ENCODE peak calls at places on chromosomes 6 and 20, in ten cellular contexts. E, B, Y, P, U, Q, O, X, T and R are unnamed samples.

GRCh38 chr6:108584323-108584722 is 23.6 kb downstream of the FOXO3 start:
- DNase-seq in O (no peak), P (no peak), Q (no peak), Y (no peak), X (no peak), E (no peak), T (no peak), U (no peak), B (no peak), R (no peak)

GRCh38 chr20:62177307-62177706 is 5.5 kb upstream of the MTG2 start:
- DNase-seq in X (no peak), O (no peak), Y (no peak), B (no peak), U (no peak), T (no peak), Q (no peak), E (no peak), P (no peak), R (no peak)

GRCh38 chr6:145705561-145705960 is 29.8 kb downstream of the EPM2A start:
- DNase-seq in X (no peak), E (no peak), O (no peak), Y (no peak), U (peak; percentile 39), B (peak; percentile 44), T (no peak), Q (no peak), P (no peak), R (no peak)

GRCh38 chr6:105317607-105318533 is 85.0 kb downstream of the PREP start:
- DNase-seq in Q (no peak), B (no peak), X (peak; percentile 23), O (no peak), E (no peak), P (no peak), U (no peak), T (no peak), Y (no peak), R (no peak)

GRCh38 chr6:40417031-40417430 is 170.1 kb downstream of the LRFN2 start:
- DNase-seq in U (no peak), E (no peak), Q (no peak), X (no peak), T (peak; percentile 57), B (no peak), Y (no peak), P (no peak), O (no peak), R (no peak)

GRCh38 chr6:129370268-129370916 is 339.6 kb downstream of the ARHGAP18 start:
- DNase-seq in B (peak; percentile 24), P (no peak), X (peak; percentile 30), U (peak; percentile 72), E (peak; percentile 8), O (peak; percentile 1), Q (no peak), T (peak; percentile 33), Y (peak; percentile 62), R (peak; percentile 34)

GRCh38 chr6:77264970-77265369 is 198.3 kb downstream of the HTR1B start:
- DNase-seq in Q (no peak), X (peak; percentile 45), U (no peak), B (no peak), Y (no peak), T (no peak), O (no peak), E (no peak), P (no peak), R (no peak)

GRCh38 chr20:48630342-48631075 is 197.3 kb downstream of the PREX1 start:
- DNase-seq in Y (no peak), B (no peak), X (peak; percentile 70), O (no peak), T (no peak), Q (no peak), E (no peak), P (no peak), U (no peak), R (no peak)

GRCh38 chr6:112010328-112010727 is 43.6 kb upstream of the CCN6 start:
- DNase-seq in B (peak; percentile 21), U (no peak), T (no peak), Q (no peak), P (no peak), O (no peak), E (no peak), Y (no peak), X (no peak), R (no peak)

GRCh38 chr6:2108700-2109306 is 136.6 kb downstream of the GMDS start:
- DNase-seq in Q (no peak), B (no peak), O (no peak), T (no peak), E (no peak), X (no peak), Y (no peak), U (peak; percentile 27), P (no peak), R (no peak)

GRCh38 chr6:44128020-44128917 is 915 bp downstream of the TMEM63B start:
- DNase-seq in Y (peak; percentile 60), E (no peak), Q (peak; percentile 74), B (peak; percentile 57), P (peak; percentile 34), O (peak; percentile 39), X (peak; percentile 63), T (peak; percentile 71), U (no peak), R (no peak)

GRCh38 chr6:163777379-163777686 is 362.8 kb downstream of the QKI start:
- DNase-seq in U (no peak), X (no peak), Q (no peak), T (no peak), Y (no peak), P (no peak), B (no peak), O (no peak), E (no peak), R (no peak)

GRCh38 chr6:53647437-53648094 is 18.0 kb downstream of the KLHL31 start:
- DNase-seq in O (no peak), X (no peak), T (no peak), P (no peak), Y (no peak), Q (no peak), B (peak; percentile 50), U (no peak), E (peak; percentile 7), R (no peak)

GRCh38 chr20:51284161-51284560 is 258.4 kb downstream of the NFATC2 start:
- DNase-seq in B (no peak), X (no peak), U (no peak), E (no peak), Q (no peak), O (no peak), P (no peak), T (no peak), Y (no peak), R (no peak)

GRCh38 chr20:44837949-44838348 is 27.6 kb upstream of the RIMS4 start:
- DNase-seq in P (no peak), Q (no peak), X (no peak), B (no peak), E (no peak), Y (no peak), T (no peak), U (no peak), O (no peak), R (no peak)

GRCh38 chr6:84411060-84411629 is 183.7 kb upstream of the CEP162 start:
- DNase-seq in X (no peak), Y (no peak), Q (no peak), B (no peak), O (no peak), T (no peak), U (peak; percentile 78), P (no peak), E (no peak), R (peak; percentile 45)

GRCh38 chr6:135270676-135271536 is 89.8 kb downstream of the MYB start:
- DNase-seq in P (no peak), O (no peak), X (peak; percentile 72), U (no peak), Q (no peak), T (no peak), E (no peak), B (peak; percentile 69), Y (peak; percentile 15), R (peak; percentile 94)

GRCh38 chr6:27668442-27669275 is 195.8 kb upstream of the ZNF184 start:
- DNase-seq in T (peak; percentile 49), P (no peak), B (peak; percentile 88), X (peak; percentile 76), U (peak; percentile 59), O (no peak), Y (peak; percentile 79), E (no peak), Q (no peak), R (no peak)

GRCh38 chr6:53639520-53639919 is 26.0 kb downstream of the KLHL31 start:
- DNase-seq in E (no peak), O (no peak), B (no peak), P (no peak), X (no peak), Y (no peak), T (no peak), U (no peak), Q (no peak), R (no peak)

GRCh38 chr6:80541186-80541585 is 434.7 kb downstream of the BCKDHB start:
- DNase-seq in T (no peak), U (peak; percentile 83), Q (no peak), E (no peak), P (no peak), Y (no peak), X (no peak), B (peak; percentile 93), O (no peak), R (peak; percentile 93)

GRCh38 chr6:126633362-126633761 is 293.4 kb downstream of the CENPW start:
- DNase-seq in X (no peak), Y (no peak), Q (no peak), O (no peak), B (no peak), P (no peak), E (no peak), T (no peak), U (no peak), R (no peak)

GRCh38 chr6:150418825-150419594 is 50.2 kb downstream of the IYD start:
- DNase-seq in P (peak; percentile 67), Q (peak; percentile 85), T (peak; percentile 86), Y (peak; percentile 77), U (peak; percentile 75), O (peak; percentile 62), E (peak; percentile 19), X (peak; percentile 69), B (peak; percentile 50), R (peak; percentile 31)

GRCh38 chr6:106739387-106739786 is 110.0 kb downstream of the QRSL1 start:
- DNase-seq in P (no peak), Q (no peak), T (peak; percentile 49), E (no peak), U (peak; percentile 32), X (no peak), O (peak; percentile 34), B (peak; percentile 99), Y (no peak), R (peak; percentile 96)

GRCh38 chr20:14332796-14333345 is 4.5 kb downstream of the FLRT3 start:
- DNase-seq in P (no peak), B (no peak), O (no peak), U (no peak), T (no peak), Y (no peak), X (no peak), E (no peak), Q (no peak), R (peak; percentile 29)

GRCh38 chr6:90118581-90118980 is 178.1 kb downstream of the BACH2 start:
- DNase-seq in O (no peak), X (no peak), U (no peak), B (peak; percentile 28), Y (no peak), Q (no peak), T (no peak), P (no peak), E (no peak), R (no peak)

GRCh38 chr6:90677440-90677839 is 90.6 kb upstream of the MAP3K7 start:
- DNase-seq in X (no peak), U (no peak), O (no peak), Y (no peak), T (no peak), B (no peak), E (no peak), P (no peak), Q (no peak), R (no peak)

GRCh38 chr20:50029697-50030428 is 47.1 kb downstream of the SNAI1 start:
- DNase-seq in E (no peak), Y (no peak), P (no peak), Q (peak; percentile 78), O (peak; percentile 78), X (no peak), U (peak; percentile 97), T (peak; percentile 72), B (peak; percentile 67), R (peak; percentile 93)

GRCh38 chr20:45345104-45345936 is 2.9 kb downstream of the SDC4 start:
- DNase-seq in Q (no peak), X (no peak), B (peak; percentile 76), E (no peak), Y (no peak), P (no peak), U (no peak), O (no peak), T (no peak), R (peak; percentile 40)